ENCODE peak calls at places on chromosomes 1 and 21, in four cellular contexts. One of them, this sample, is unnamed.

GRCh38 chr1:29280780-29281131 is 44.4 kb downstream of the PTPRU start:
- DNase-seq in astrocyte of the spinal cord: peak; percentile 35
- DNase-seq in lung: no peak
- DNase-seq in IMR-90: peak; percentile 59
- DNase-seq in this sample: no peak

GRCh38 chr21:38295997-38296764 is 39.4 kb downstream of the KCNJ15 start:
- DNase-seq in IMR-90: peak; percentile 31
- DNase-seq in lung: no peak
- DNase-seq in astrocyte of the spinal cord: no peak
- DNase-seq in this sample: no peak

GRCh38 chr1:65179148-65179547 is 31.1 kb downstream of the AK4 start:
- DNase-seq in astrocyte of the spinal cord: no peak
- DNase-seq in IMR-90: no peak
- DNase-seq in lung: no peak
- DNase-seq in this sample: no peak

GRCh38 chr1:169086603-169087455 is 19.7 kb upstream of the ATP1B1 start:
- DNase-seq in astrocyte of the spinal cord: peak; percentile 42
- DNase-seq in lung: no peak
- DNase-seq in IMR-90: peak; percentile 37
- DNase-seq in this sample: no peak

GRCh38 chr21:37871121-37871862 is 45.0 kb downstream of the KCNJ6 start:
- DNase-seq in lung: no peak
- DNase-seq in astrocyte of the spinal cord: peak; percentile 72
- DNase-seq in IMR-90: peak; percentile 91
- DNase-seq in this sample: no peak

GRCh38 chr1:153032677-153033308 is 1.8 kb downstream of the SPRR1B start:
- DNase-seq in IMR-90: peak; percentile 48
- DNase-seq in astrocyte of the spinal cord: peak; percentile 50
- DNase-seq in lung: no peak
- DNase-seq in this sample: no peak

GRCh38 chr1:234609528-234610042 is 393 bp downstream of the IRF2BP2 start:
- DNase-seq in IMR-90: no peak
- DNase-seq in lung: no peak
- DNase-seq in astrocyte of the spinal cord: no peak
- DNase-seq in this sample: no peak

GRCh38 chr1:26112407-26112775 is 767 bp downstream of the PDIK1L start:
- DNase-seq in astrocyte of the spinal cord: no peak
- DNase-seq in IMR-90: no peak
- DNase-seq in lung: no peak
- DNase-seq in this sample: no peak

GRCh38 chr1:59071289-59071688 is 225.6 kb upstream of the FGGY start:
- DNase-seq in IMR-90: no peak
- DNase-seq in lung: no peak
- DNase-seq in astrocyte of the spinal cord: peak; percentile 52
- DNase-seq in this sample: no peak

GRCh38 chr21:43639470-43640178 is 19.7 kb downstream of the HSF2BP start:
- DNase-seq in IMR-90: peak; percentile 88
- DNase-seq in astrocyte of the spinal cord: peak; percentile 22
- DNase-seq in lung: peak; percentile 28
- DNase-seq in this sample: no peak

GRCh38 chr1:6260961-6261614 is at the start of gene GPR153:
- DNase-seq in astrocyte of the spinal cord: peak; percentile 25
- DNase-seq in lung: no peak
- DNase-seq in IMR-90: no peak
- DNase-seq in this sample: no peak

GRCh38 chr1:170385750-170386149 is 146.2 kb upstream of the GORAB start:
- DNase-seq in astrocyte of the spinal cord: no peak
- DNase-seq in lung: no peak
- DNase-seq in IMR-90: no peak
- DNase-seq in this sample: no peak

GRCh38 chr1:186374313-186375151 is 521 bp downstream of the TPR start:
- DNase-seq in astrocyte of the spinal cord: no peak
- DNase-seq in lung: peak; percentile 45
- DNase-seq in IMR-90: peak; percentile 25
- DNase-seq in this sample: peak; percentile 22

GRCh38 chr1:30988045-30988444 is 77.5 kb downstream of the PUM1 start:
- DNase-seq in lung: no peak
- DNase-seq in IMR-90: peak; percentile 54
- DNase-seq in astrocyte of the spinal cord: no peak
- DNase-seq in this sample: no peak

GRCh38 chr1:27392096-27392777 is at the start of gene GPR3:
- DNase-seq in IMR-90: peak; percentile 91
- DNase-seq in lung: peak; percentile 87
- DNase-seq in astrocyte of the spinal cord: peak; percentile 92
- DNase-seq in this sample: peak; percentile 90

GRCh38 chr1:26541816-26542711 is 12.5 kb downstream of the RPS6KA1 start:
- DNase-seq in lung: peak; percentile 83
- DNase-seq in IMR-90: peak; percentile 78
- DNase-seq in astrocyte of the spinal cord: no peak
- DNase-seq in this sample: peak; percentile 78

GRCh38 chr1:234907585-234908457 is 220.8 kb downstream of the TOMM20 start:
- DNase-seq in lung: no peak
- DNase-seq in astrocyte of the spinal cord: peak; percentile 70
- DNase-seq in IMR-90: peak; percentile 79
- DNase-seq in this sample: no peak

GRCh38 chr1:84299536-84300260 is 1.8 kb upstream of the SAMD13 start:
- DNase-seq in IMR-90: peak; percentile 18
- DNase-seq in lung: no peak
- DNase-seq in astrocyte of the spinal cord: peak; percentile 22
- DNase-seq in this sample: no peak

GRCh38 chr1:9340172-9340854 is 47.6 kb downstream of the SPSB1 start:
- DNase-seq in IMR-90: peak; percentile 33
- DNase-seq in lung: no peak
- DNase-seq in astrocyte of the spinal cord: peak; percentile 22
- DNase-seq in this sample: no peak

GRCh38 chr1:192559115-192560006 is 16.2 kb upstream of the RGS1 start:
- DNase-seq in lung: no peak
- DNase-seq in IMR-90: peak; percentile 98
- DNase-seq in astrocyte of the spinal cord: peak; percentile 98
- DNase-seq in this sample: no peak

GRCh38 chr1:118275716-118276115 is 90.7 kb upstream of the SPAG17 start:
- DNase-seq in IMR-90: no peak
- DNase-seq in lung: no peak
- DNase-seq in astrocyte of the spinal cord: no peak
- DNase-seq in this sample: no peak

GRCh38 chr1:221431068-221431651 is 310.7 kb downstream of the DUSP10 start:
- DNase-seq in IMR-90: peak; percentile 40
- DNase-seq in astrocyte of the spinal cord: peak; percentile 53
- DNase-seq in lung: no peak
- DNase-seq in this sample: no peak

GRCh38 chr1:241963722-241964121 is 6.2 kb downstream of the BECN2 start:
- DNase-seq in IMR-90: no peak
- DNase-seq in lung: no peak
- DNase-seq in astrocyte of the spinal cord: no peak
- DNase-seq in this sample: no peak

GRCh38 chr1:210438928-210439841 is 110.5 kb downstream of the HHAT start:
- DNase-seq in IMR-90: peak; percentile 98
- DNase-seq in lung: no peak
- DNase-seq in astrocyte of the spinal cord: peak; percentile 97
- DNase-seq in this sample: no peak

GRCh38 chr21:41777934-41778815 is 11.3 kb upstream of the RIPK4 start:
- DNase-seq in IMR-90: peak; percentile 69
- DNase-seq in astrocyte of the spinal cord: peak; percentile 72
- DNase-seq in lung: peak; percentile 88
- DNase-seq in this sample: peak; percentile 92

GRCh38 chr1:19203440-19203839 is 6.6 kb downstream of the UBR4 start:
- DNase-seq in astrocyte of the spinal cord: peak; percentile 61
- DNase-seq in lung: peak; percentile 57
- DNase-seq in IMR-90: peak; percentile 85
- DNase-seq in this sample: no peak

GRCh38 chr1:160539896-160540858 is 17.1 kb upstream of the SLAMF6 start:
- DNase-seq in astrocyte of the spinal cord: no peak
- DNase-seq in IMR-90: no peak
- DNase-seq in lung: no peak
- DNase-seq in this sample: no peak

GRCh38 chr1:41898191-41898713 is 20.5 kb downstream of the HIVEP3 start:
- DNase-seq in lung: peak; percentile 28
- DNase-seq in IMR-90: peak; percentile 62
- DNase-seq in astrocyte of the spinal cord: peak; percentile 34
- DNase-seq in this sample: no peak

DNA sequence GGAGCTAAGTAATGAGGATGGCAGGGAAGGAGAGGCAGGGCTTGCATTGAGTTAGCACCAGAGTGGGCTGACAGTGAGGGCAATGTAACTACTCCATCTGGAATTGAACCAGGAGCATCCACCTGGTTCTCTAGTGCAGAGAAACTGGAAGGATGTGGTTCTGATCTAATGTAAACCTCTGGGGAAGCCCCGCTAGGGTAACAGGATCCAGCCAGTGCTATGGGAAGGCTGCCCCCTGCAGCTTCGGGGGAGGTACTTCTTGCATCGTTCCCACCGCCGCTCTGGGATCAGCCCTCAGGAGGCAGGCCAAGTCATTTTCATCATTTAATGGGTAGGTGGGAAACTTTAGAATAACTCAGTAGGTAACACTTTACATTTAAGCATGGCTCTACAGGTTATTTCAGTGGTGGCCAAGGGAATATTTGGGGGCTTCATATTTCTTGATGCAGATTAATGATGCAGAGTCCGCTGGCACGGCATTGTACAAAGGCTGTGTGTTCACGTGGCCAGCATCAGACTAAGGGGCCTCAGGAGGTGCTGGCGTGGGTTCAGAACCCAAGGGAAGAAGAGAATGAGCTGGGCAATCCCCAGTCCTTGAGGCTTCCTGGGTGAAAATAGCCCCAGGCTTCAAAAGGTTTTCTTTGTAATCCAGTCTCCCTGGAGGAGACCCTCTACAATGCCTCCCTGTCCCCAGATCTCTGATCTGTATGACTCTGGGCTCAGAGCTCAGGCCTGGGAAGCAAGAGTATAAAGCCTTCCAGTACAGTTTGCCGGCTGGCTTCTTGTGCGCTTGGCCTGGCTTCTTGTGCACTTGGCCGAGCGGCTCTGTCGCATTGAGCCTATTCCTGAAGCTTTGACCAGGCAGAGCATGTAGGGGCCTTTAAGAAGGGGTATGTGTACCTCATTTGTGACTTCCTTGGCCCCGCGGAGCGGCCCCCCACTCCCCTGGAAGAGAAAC is 26.4 kb upstream of the KAZN start:
- DNase-seq in astrocyte of the spinal cord: no peak
- DNase-seq in IMR-90: no peak
- DNase-seq in lung: no peak
- DNase-seq in this sample: no peak
- TF ChIP-seq CTCF in astrocyte of the spinal cord: peak; percentile 32
- TF ChIP-seq CTCF in IMR-90: no peak
- TF ChIP-seq CTCF in lung: no peak
- TF ChIP-seq CTCF in this sample: no peak

GRCh38 chr1:195577748-195578147 is 1030.5 kb downstream of the KCNT2 start:
- DNase-seq in lung: no peak
- DNase-seq in astrocyte of the spinal cord: no peak
- DNase-seq in IMR-90: no peak
- DNase-seq in this sample: no peak

GRCh38 chr1:195584870-195585624 is 1023.2 kb downstream of the KCNT2 start:
- DNase-seq in lung: no peak
- DNase-seq in astrocyte of the spinal cord: no peak
- DNase-seq in IMR-90: peak; percentile 15
- DNase-seq in this sample: no peak

DNA sequence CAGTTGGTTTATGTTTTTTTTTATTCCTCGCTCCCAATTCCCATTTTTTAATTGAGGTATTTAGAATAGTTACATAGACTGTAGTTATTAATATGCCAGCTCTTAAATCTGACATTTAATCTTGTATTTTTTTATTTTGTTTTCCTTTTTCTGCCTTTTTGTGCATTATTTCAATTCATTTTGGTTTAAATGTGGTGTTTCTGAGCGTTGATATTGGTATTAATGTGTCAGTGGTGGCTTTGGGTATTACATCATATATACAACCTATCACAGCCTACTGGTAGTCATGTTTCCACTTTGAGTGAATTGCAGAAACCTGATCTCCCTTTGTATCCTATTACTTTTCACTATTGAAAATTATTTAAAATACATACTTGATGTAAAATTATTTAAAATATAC is 1027.3 kb downstream of the KCNT2 start:
- DNase-seq in astrocyte of the spinal cord: no peak
- DNase-seq in IMR-90: peak; percentile 13
- DNase-seq in lung: no peak
- DNase-seq in this sample: no peak
- TF ChIP-seq CTCF in astrocyte of the spinal cord: peak; percentile 14
- TF ChIP-seq CTCF in IMR-90: no peak
- TF ChIP-seq CTCF in lung: no peak
- TF ChIP-seq CTCF in this sample: no peak

GRCh38 chr21:34243562-34243961 is 120.2 kb upstream of the KCNE2 start:
- DNase-seq in lung: peak; percentile 29
- DNase-seq in IMR-90: peak; percentile 11
- DNase-seq in astrocyte of the spinal cord: peak; percentile 15
- DNase-seq in this sample: no peak
- TF ChIP-seq CTCF in lung: no peak
- TF ChIP-seq CTCF in IMR-90: peak; percentile 47
- TF ChIP-seq CTCF in astrocyte of the spinal cord: peak; percentile 67
- TF ChIP-seq CTCF in this sample: no peak

GRCh38 chr1:100036718-100037664 is 67.2 kb downstream of the SLC35A3 start:
- DNase-seq in IMR-90: peak; percentile 58
- DNase-seq in astrocyte of the spinal cord: peak; percentile 52
- DNase-seq in lung: no peak
- DNase-seq in this sample: no peak

GRCh38 chr1:100038401-100039306 is 68.9 kb downstream of the SLC35A3 start:
- DNase-seq in lung: peak; percentile 67
- DNase-seq in astrocyte of the spinal cord: peak; percentile 74
- DNase-seq in IMR-90: peak; percentile 72
- DNase-seq in this sample: no peak

GRCh38 chr1:100037665-100038400 is 68.0 kb downstream of the SLC35A3 start:
- DNase-seq in lung: peak; percentile 86
- DNase-seq in IMR-90: peak; percentile 83
- DNase-seq in astrocyte of the spinal cord: peak; percentile 86
- DNase-seq in this sample: peak; percentile 81

GRCh38 chr1:100035214-100035613 is 65.4 kb downstream of the SLC35A3 start:
- DNase-seq in IMR-90: no peak
- DNase-seq in astrocyte of the spinal cord: no peak
- DNase-seq in lung: no peak
- DNase-seq in this sample: no peak

GRCh38 chr1:100034465-100034864 is 64.7 kb downstream of the SLC35A3 start:
- DNase-seq in lung: no peak
- DNase-seq in IMR-90: peak; percentile 38
- DNase-seq in astrocyte of the spinal cord: peak; percentile 35
- DNase-seq in this sample: no peak
- TF ChIP-seq CTCF in lung: no peak
- TF ChIP-seq CTCF in IMR-90: peak; percentile 53
- TF ChIP-seq CTCF in astrocyte of the spinal cord: peak; percentile 38
- TF ChIP-seq CTCF in this sample: no peak

GRCh38 chr1:227541796-227542152 is 21.6 kb upstream of the ZNF678 start:
- DNase-seq in astrocyte of the spinal cord: no peak
- DNase-seq in lung: no peak
- DNase-seq in IMR-90: no peak
- DNase-seq in this sample: no peak
- TF ChIP-seq CTCF in astrocyte of the spinal cord: no peak
- TF ChIP-seq CTCF in lung: no peak
- TF ChIP-seq CTCF in IMR-90: no peak
- TF ChIP-seq CTCF in this sample: no peak